ENCODE peak calls at places on chromosomes 11 and 22, in nine cellular contexts. H is progenitor cell of endocrine pancreas; G is CD4-positive, alpha-beta T cell; Q is cardiac fibroblast; C is neural crest cell; V is brain microvascular endothelial cell; K is fibroblast of villous mesenchyme; T is foreskin fibroblast; X is pancreas. B is an unnamed sample.

GRCh38 chr11:70205049-70205725 is 2.1 kb downstream of the FADD start:
- DNase-seq in H (no peak), G (no peak), Q (peak), C (no peak), V (peak), K (peak), T (no peak), X (no peak), B (no peak)

GRCh38 chr11:73750238-73750637 is 10.6 kb downstream of the RAB6A start:
- DNase-seq in H (no peak), G (no peak), Q (no peak), C (no peak), V (no peak), K (no peak), T (no peak), X (no peak), B (no peak)

GRCh38 chr22:50360578-50360977 is 17.5 kb downstream of the PPP6R2 start:
- DNase-seq in H (no peak), G (no peak), Q (no peak), C (no peak), V (no peak), K (no peak), T (no peak), X (no peak), B (no peak)

GRCh38 chr11:20596629-20597129 is 2.7 kb upstream of the SLC6A5 start:
- DNase-seq in H (no peak), G (no peak), Q (no peak), C (no peak), V (no peak), K (no peak), T (no peak), X (no peak), B (peak)

GRCh38 chr11:59559886-59560285 is 48.5 kb downstream of the OR4D9 start:
- DNase-seq in H (no peak), G (no peak), Q (no peak), C (no peak), V (no peak), K (no peak), T (no peak), X (no peak), B (no peak)

GRCh38 chr22:44363214-44363979 is 50.6 kb upstream of the SHISAL1 start:
- DNase-seq in H (no peak), G (no peak), Q (peak), C (no peak), V (peak), K (peak), T (peak), X (no peak), B (peak)

GRCh38 chr11:15206791-15207190 is 92.1 kb downstream of the INSC start:
- DNase-seq in H (no peak), G (no peak), Q (no peak), C (no peak), V (no peak), K (no peak), T (no peak), X (no peak), B (no peak)

GRCh38 chr11:61777234-61778090 is 14.9 kb downstream of the TMEM258 start:
- DNase-seq in H (no peak), G (peak), Q (no peak), C (no peak), V (no peak), K (no peak), T (no peak), X (peak), B (no peak)

GRCh38 chr22:37507731-37508130 is 11.5 kb downstream of the CARD10 start:
- DNase-seq in H (no peak), G (no peak), Q (no peak), C (no peak), V (no peak), K (no peak), T (no peak), X (no peak), B (no peak)

GRCh38 chr11:74418509-74418895 is 20.3 kb upstream of the PGM2L1 start:
- DNase-seq in H (no peak), G (no peak), Q (peak), C (no peak), V (peak), K (peak), T (peak), X (no peak), B (no peak)

GRCh38 chr22:50088096-50088495 is 1.7 kb upstream of the MOV10L1 start:
- DNase-seq in H (no peak), G (no peak), Q (no peak), C (no peak), V (no peak), K (no peak), T (no peak), X (no peak), B (no peak)

GRCh38 chr11:111603633-111604130 is 1.4 kb downstream of the SIK2 start:
- DNase-seq in H (no peak), G (no peak), Q (peak), C (no peak), V (no peak), K (no peak), T (no peak), X (no peak), B (no peak)

GRCh38 chr11:89249196-89249595 is 71.5 kb downstream of the TYR start:
- DNase-seq in H (no peak), G (no peak), Q (no peak), C (no peak), V (no peak), K (no peak), T (no peak), X (no peak), B (no peak)

GRCh38 chr11:111586305-111586915 is 15.8 kb upstream of the SIK2 start:
- DNase-seq in H (no peak), G (peak), Q (peak), C (peak), V (peak), K (peak), T (no peak), X (peak), B (no peak)

GRCh38 chr11:34323601-34324000 is 34.2 kb downstream of the ABTB2 start:
- DNase-seq in H (no peak), G (no peak), Q (no peak), C (no peak), V (no peak), K (no peak), T (no peak), X (no peak), B (no peak)

GRCh38 chr11:64056213-64056785 is 20.6 kb downstream of the FLRT1 start:
- DNase-seq in H (no peak), G (no peak), Q (no peak), C (no peak), V (no peak), K (no peak), T (no peak), X (no peak), B (peak)

GRCh38 chr22:29443861-29444431 is 5.6 kb downstream of the RFPL1 start:
- DNase-seq in H (no peak), G (no peak), Q (no peak), C (no peak), V (no peak), K (no peak), T (no peak), X (no peak), B (no peak)

GRCh38 chr11:96152623-96153022 is 190.4 kb downstream of the MAML2 start:
- DNase-seq in H (no peak), G (no peak), Q (no peak), C (no peak), V (no peak), K (no peak), T (no peak), X (no peak), B (no peak)

GRCh38 chr11:19715373-19715772 is 2.7 kb downstream of the NAV2 start:
- DNase-seq in H (no peak), G (no peak), Q (peak), C (no peak), V (peak), K (peak), T (peak), X (no peak), B (no peak)

GRCh38 chr22:49735411-49736311 is 92.0 kb downstream of the BRD1 start:
- DNase-seq in H (peak), G (no peak), Q (peak), C (peak), V (no peak), K (peak), T (no peak), X (no peak), B (no peak)

GRCh38 chr11:120182357-120182756 is 28.5 kb upstream of the OAF start:
- DNase-seq in H (peak), G (no peak), Q (no peak), C (no peak), V (no peak), K (no peak), T (no peak), X (peak), B (no peak)

GRCh38 chr22:24005201-24005600 is at the start of gene GSTT4:
- DNase-seq in H (no peak), G (no peak), Q (peak), C (no peak), V (no peak), K (no peak), T (no peak), X (no peak), B (no peak)

GRCh38 chr11:117333921-117334320 is 6.3 kb downstream of the CEP164 start:
- DNase-seq in H (no peak), G (no peak), Q (no peak), C (no peak), V (no peak), K (no peak), T (no peak), X (no peak), B (no peak)

GRCh38 chr22:39316440-39317083 is 2.9 kb downstream of the RPL3 start:
- DNase-seq in H (peak), G (peak), Q (peak), C (peak), V (peak), K (peak), T (peak), X (peak), B (peak)

GRCh38 chr11:130652671-130653335 is 204.4 kb downstream of the ADAMTS15 start:
- DNase-seq in H (no peak), G (no peak), Q (peak), C (no peak), V (no peak), K (peak), T (peak), X (no peak), B (no peak)

GRCh38 chr11:87359401-87359800 is 321.7 kb downstream of the TMEM135 start:
- DNase-seq in H (no peak), G (no peak), Q (no peak), C (no peak), V (no peak), K (no peak), T (no peak), X (no peak), B (no peak)

GRCh38 chr22:17381237-17381913 is 12.1 kb downstream of the CECR2 start:
- DNase-seq in H (no peak), G (no peak), Q (peak), C (no peak), V (no peak), K (no peak), T (no peak), X (no peak), B (no peak)

GRCh38 chr11:79244175-79244804 is 196.5 kb downstream of the TENM4 start:
- DNase-seq in H (no peak), G (no peak), Q (peak), C (no peak), V (peak), K (peak), T (peak), X (no peak), B (no peak)

GRCh38 chr22:22207845-22208564 is 36.6 kb upstream of the VPREB1 start:
- DNase-seq in H (peak), G (peak), Q (peak), C (peak), V (peak), K (peak), T (peak), X (peak), B (peak)

GRCh38 chr11:7246179-7246578 is 5.5 kb upstream of the SYT9 start:
- DNase-seq in H (no peak), G (no peak), Q (no peak), C (no peak), V (no peak), K (no peak), T (peak), X (no peak), B (no peak)

GRCh38 chr11:106022795-106023275 is 795 bp upstream of the MSANTD4 start:
- DNase-seq in H (no peak), G (no peak), Q (no peak), C (no peak), V (no peak), K (no peak), T (no peak), X (no peak), B (no peak)

GRCh38 chr11:108871152-108871551 is 206.3 kb downstream of the DDX10 start:
- DNase-seq in H (no peak), G (no peak), Q (peak), C (no peak), V (peak), K (peak), T (peak), X (no peak), B (peak)

GRCh38 chr11:32420937-32421532 is 14.3 kb downstream of the WT1 start:
- DNase-seq in H (no peak), G (no peak), Q (peak), C (no peak), V (no peak), K (no peak), T (no peak), X (no peak), B (no peak)
- TF ChIP-seq CTCF in H (no peak), G (no peak), Q (no peak), C (no peak), V (no peak), K (no peak), T (no peak), X (no peak), B (no peak)

DNA sequence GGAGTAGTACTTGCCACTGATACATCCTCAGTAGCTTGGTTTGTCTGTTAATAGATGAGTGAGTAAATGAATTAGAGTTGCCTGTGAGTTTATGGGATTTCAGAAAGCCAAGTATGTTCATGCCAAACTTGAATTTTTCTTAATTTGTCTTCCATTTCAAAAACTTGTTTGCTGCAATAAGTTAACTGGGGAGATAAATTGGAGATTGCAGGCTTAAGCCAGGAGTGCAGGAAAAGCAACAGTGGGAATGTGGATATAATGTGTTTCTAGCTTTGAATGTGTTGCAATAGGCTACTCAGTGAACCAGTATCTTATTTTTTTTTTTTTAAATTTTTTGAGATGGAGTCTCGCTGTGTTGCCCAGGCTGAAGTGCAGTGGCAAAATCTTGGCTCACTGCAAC is 8.2 kb downstream of the OSBP2 start:
- DNase-seq in H (no peak), G (no peak), Q (no peak), C (no peak), V (no peak), K (no peak), T (no peak), X (no peak), B (no peak)
- TF ChIP-seq CTCF in H (no peak), G (no peak), Q (no peak), C (no peak), V (no peak), K (no peak), T (no peak), X (no peak), B (no peak)

DNA sequence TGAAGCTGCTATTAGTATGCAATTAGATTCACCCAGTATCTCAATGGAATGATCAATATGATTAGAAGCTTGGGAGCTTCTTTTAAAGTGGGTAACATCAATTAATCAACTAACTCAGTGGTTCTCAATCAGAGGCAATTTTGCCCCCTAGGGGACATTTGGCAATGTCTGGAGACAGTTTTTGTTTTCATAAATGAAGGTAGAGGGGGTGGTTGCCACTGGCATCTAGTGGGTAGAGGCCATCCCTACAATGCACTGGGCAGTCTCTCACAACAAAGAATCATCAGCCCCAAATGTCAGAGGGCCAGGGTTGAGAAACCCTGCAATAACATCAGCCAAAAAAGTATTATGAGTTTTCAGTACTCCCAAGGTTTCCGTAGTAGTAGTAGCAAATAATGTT is 5.9 kb upstream of the AMOTL1 start:
- DNase-seq in H (no peak), G (no peak), Q (peak), C (no peak), V (no peak), K (no peak), T (no peak), X (no peak), B (no peak)
- TF ChIP-seq CTCF in H (peak), G (no peak), Q (peak), C (peak), V (peak), K (peak), T (peak), X (no peak), B (peak)

DNA sequence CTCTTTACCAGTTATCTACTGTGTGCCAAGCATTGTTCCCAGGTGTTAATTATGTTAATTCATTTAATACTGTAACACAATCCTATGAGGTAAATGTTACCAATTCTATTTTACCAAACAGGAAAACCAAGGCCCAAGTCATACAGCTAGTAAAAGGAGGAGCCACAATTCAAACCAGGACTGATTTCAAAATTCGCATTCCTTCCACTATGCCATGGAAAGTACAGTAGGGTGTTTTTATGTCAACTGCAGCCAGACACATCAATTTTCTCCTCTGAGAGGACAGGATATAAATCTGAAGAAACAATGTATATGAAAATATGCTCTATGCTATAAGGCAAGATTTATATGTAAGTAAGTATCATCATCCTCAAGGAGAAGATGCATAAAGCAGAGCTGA is 104.3 kb downstream of the RPL27A start:
- DNase-seq in H (no peak), G (no peak), Q (peak), C (no peak), V (no peak), K (peak), T (no peak), X (no peak), B (no peak)
- TF ChIP-seq CTCF in H (no peak), G (no peak), Q (no peak), C (peak), V (peak), K (peak), T (peak), X (no peak), B (no peak)